ENCODE peak calls at places on chromosome 13, in seven cellular contexts. One of them, this sample, is unnamed.

GRCh38 chr13:97127842-97128241 is 94.3 kb upstream of the MBNL2 start:
- DNase-seq in NCI-H2029 treated with DMSO at 0.1 percent for 48 hours: no peak
- DNase-seq in CD8-positive, alpha-beta memory T cell: no peak
- DNase-seq in caudate nucleus: no peak
- DNase-seq in stimulated activated CD4-positive, alpha-beta T cell treated with anti-CD3 and anti-CD28 coated beads, TNF-alpha, amount 100 ng/mL, for 48 hours: no peak
- DNase-seq in GM23248: no peak
- DNase-seq in MV-4-11: no peak
- DNase-seq in this sample: no peak

GRCh38 chr13:111541752-111542529 is 221.5 kb downstream of the TEX29 start:
- DNase-seq in NCI-H2029 treated with DMSO at 0.1 percent for 48 hours: no peak
- DNase-seq in CD8-positive, alpha-beta memory T cell: no peak
- DNase-seq in caudate nucleus: no peak
- DNase-seq in stimulated activated CD4-positive, alpha-beta T cell treated with anti-CD3 and anti-CD28 coated beads, TNF-alpha, amount 100 ng/mL, for 48 hours: no peak
- DNase-seq in GM23248: no peak
- DNase-seq in MV-4-11: no peak
- DNase-seq in this sample: no peak

GRCh38 chr13:106416645-106417044 is 118.8 kb downstream of the EFNB2 start:
- DNase-seq in NCI-H2029 treated with DMSO at 0.1 percent for 48 hours: no peak
- DNase-seq in CD8-positive, alpha-beta memory T cell: no peak
- DNase-seq in caudate nucleus: no peak
- DNase-seq in stimulated activated CD4-positive, alpha-beta T cell treated with anti-CD3 and anti-CD28 coated beads, TNF-alpha, amount 100 ng/mL, for 48 hours: no peak
- DNase-seq in GM23248: no peak
- DNase-seq in MV-4-11: no peak
- DNase-seq in this sample: no peak

GRCh38 chr13:101523732-101524131 is 71.3 kb downstream of the ITGBL1 start:
- DNase-seq in NCI-H2029 treated with DMSO at 0.1 percent for 48 hours: no peak
- DNase-seq in CD8-positive, alpha-beta memory T cell: no peak
- DNase-seq in caudate nucleus: no peak
- DNase-seq in stimulated activated CD4-positive, alpha-beta T cell treated with anti-CD3 and anti-CD28 coated beads, TNF-alpha, amount 100 ng/mL, for 48 hours: no peak
- DNase-seq in GM23248: peak
- DNase-seq in MV-4-11: no peak
- DNase-seq in this sample: no peak

GRCh38 chr13:60852886-60853285 is 455.9 kb downstream of the TDRD3 start:
- DNase-seq in NCI-H2029 treated with DMSO at 0.1 percent for 48 hours: no peak
- DNase-seq in CD8-positive, alpha-beta memory T cell: no peak
- DNase-seq in caudate nucleus: no peak
- DNase-seq in stimulated activated CD4-positive, alpha-beta T cell treated with anti-CD3 and anti-CD28 coated beads, TNF-alpha, amount 100 ng/mL, for 48 hours: no peak
- DNase-seq in GM23248: no peak
- DNase-seq in MV-4-11: no peak
- DNase-seq in this sample: no peak

GRCh38 chr13:92804346-92804745 is 422.3 kb upstream of the GPC6 start:
- DNase-seq in NCI-H2029 treated with DMSO at 0.1 percent for 48 hours: no peak
- DNase-seq in CD8-positive, alpha-beta memory T cell: no peak
- DNase-seq in caudate nucleus: no peak
- DNase-seq in stimulated activated CD4-positive, alpha-beta T cell treated with anti-CD3 and anti-CD28 coated beads, TNF-alpha, amount 100 ng/mL, for 48 hours: no peak
- DNase-seq in GM23248: peak
- DNase-seq in MV-4-11: no peak
- DNase-seq in this sample: no peak

GRCh38 chr13:101289764-101290163 is 126.5 kb downstream of the NALCN start:
- DNase-seq in NCI-H2029 treated with DMSO at 0.1 percent for 48 hours: no peak
- DNase-seq in CD8-positive, alpha-beta memory T cell: no peak
- DNase-seq in caudate nucleus: no peak
- DNase-seq in stimulated activated CD4-positive, alpha-beta T cell treated with anti-CD3 and anti-CD28 coated beads, TNF-alpha, amount 100 ng/mL, for 48 hours: no peak
- DNase-seq in GM23248: peak
- DNase-seq in MV-4-11: no peak
- DNase-seq in this sample: peak

GRCh38 chr13:114142137-114142550 is 9.7 kb upstream of the RASA3 start:
- DNase-seq in NCI-H2029 treated with DMSO at 0.1 percent for 48 hours: no peak
- DNase-seq in CD8-positive, alpha-beta memory T cell: no peak
- DNase-seq in caudate nucleus: no peak
- DNase-seq in stimulated activated CD4-positive, alpha-beta T cell treated with anti-CD3 and anti-CD28 coated beads, TNF-alpha, amount 100 ng/mL, for 48 hours: no peak
- DNase-seq in GM23248: no peak
- DNase-seq in MV-4-11: no peak
- DNase-seq in this sample: no peak

GRCh38 chr13:101751488-101751887 is 299.0 kb downstream of the ITGBL1 start:
- DNase-seq in NCI-H2029 treated with DMSO at 0.1 percent for 48 hours: peak
- DNase-seq in CD8-positive, alpha-beta memory T cell: no peak
- DNase-seq in caudate nucleus: no peak
- DNase-seq in stimulated activated CD4-positive, alpha-beta T cell treated with anti-CD3 and anti-CD28 coated beads, TNF-alpha, amount 100 ng/mL, for 48 hours: no peak
- DNase-seq in GM23248: peak
- DNase-seq in MV-4-11: peak
- DNase-seq in this sample: no peak

GRCh38 chr13:109755551-109755950 is 30.8 kb downstream of the IRS2 start:
- DNase-seq in NCI-H2029 treated with DMSO at 0.1 percent for 48 hours: no peak
- DNase-seq in CD8-positive, alpha-beta memory T cell: no peak
- DNase-seq in caudate nucleus: no peak
- DNase-seq in stimulated activated CD4-positive, alpha-beta T cell treated with anti-CD3 and anti-CD28 coated beads, TNF-alpha, amount 100 ng/mL, for 48 hours: no peak
- DNase-seq in GM23248: no peak
- DNase-seq in MV-4-11: no peak
- DNase-seq in this sample: no peak

GRCh38 chr13:23086951-23087350 is 93.8 kb upstream of the SGCG start:
- DNase-seq in NCI-H2029 treated with DMSO at 0.1 percent for 48 hours: no peak
- DNase-seq in CD8-positive, alpha-beta memory T cell: no peak
- DNase-seq in caudate nucleus: no peak
- DNase-seq in stimulated activated CD4-positive, alpha-beta T cell treated with anti-CD3 and anti-CD28 coated beads, TNF-alpha, amount 100 ng/mL, for 48 hours: no peak
- DNase-seq in GM23248: no peak
- DNase-seq in MV-4-11: no peak
- DNase-seq in this sample: no peak

GRCh38 chr13:29713841-29714240 is 118.4 kb upstream of the SLC7A1 start:
- DNase-seq in NCI-H2029 treated with DMSO at 0.1 percent for 48 hours: no peak
- DNase-seq in CD8-positive, alpha-beta memory T cell: no peak
- DNase-seq in caudate nucleus: no peak
- DNase-seq in stimulated activated CD4-positive, alpha-beta T cell treated with anti-CD3 and anti-CD28 coated beads, TNF-alpha, amount 100 ng/mL, for 48 hours: no peak
- DNase-seq in GM23248: peak
- DNase-seq in MV-4-11: peak
- DNase-seq in this sample: no peak

GRCh38 chr13:25135896-25136295 is 36.2 kb downstream of the AMER2 start:
- DNase-seq in NCI-H2029 treated with DMSO at 0.1 percent for 48 hours: no peak
- DNase-seq in CD8-positive, alpha-beta memory T cell: no peak
- DNase-seq in caudate nucleus: no peak
- DNase-seq in stimulated activated CD4-positive, alpha-beta T cell treated with anti-CD3 and anti-CD28 coated beads, TNF-alpha, amount 100 ng/mL, for 48 hours: no peak
- DNase-seq in GM23248: no peak
- DNase-seq in MV-4-11: no peak
- DNase-seq in this sample: no peak

GRCh38 chr13:76029088-76029487 is 393.0 kb downstream of the LMO7 start:
- DNase-seq in NCI-H2029 treated with DMSO at 0.1 percent for 48 hours: no peak
- DNase-seq in CD8-positive, alpha-beta memory T cell: no peak
- DNase-seq in caudate nucleus: no peak
- DNase-seq in stimulated activated CD4-positive, alpha-beta T cell treated with anti-CD3 and anti-CD28 coated beads, TNF-alpha, amount 100 ng/mL, for 48 hours: no peak
- DNase-seq in GM23248: no peak
- DNase-seq in MV-4-11: peak
- DNase-seq in this sample: no peak

GRCh38 chr13:32267836-32268439 is 47.2 kb downstream of the ZAR1L start:
- DNase-seq in NCI-H2029 treated with DMSO at 0.1 percent for 48 hours: no peak
- DNase-seq in CD8-positive, alpha-beta memory T cell: peak
- DNase-seq in caudate nucleus: no peak
- DNase-seq in stimulated activated CD4-positive, alpha-beta T cell treated with anti-CD3 and anti-CD28 coated beads, TNF-alpha, amount 100 ng/mL, for 48 hours: peak
- DNase-seq in GM23248: no peak
- DNase-seq in MV-4-11: no peak
- DNase-seq in this sample: no peak

GRCh38 chr13:106619688-106620555 is 52.0 kb upstream of the ARGLU1 start:
- DNase-seq in NCI-H2029 treated with DMSO at 0.1 percent for 48 hours: peak
- DNase-seq in CD8-positive, alpha-beta memory T cell: peak
- DNase-seq in caudate nucleus: no peak
- DNase-seq in stimulated activated CD4-positive, alpha-beta T cell treated with anti-CD3 and anti-CD28 coated beads, TNF-alpha, amount 100 ng/mL, for 48 hours: peak
- DNase-seq in GM23248: peak
- DNase-seq in MV-4-11: peak
- DNase-seq in this sample: peak

GRCh38 chr13:76886005-76886291 is 257 bp downstream of the KCTD12 start:
- DNase-seq in NCI-H2029 treated with DMSO at 0.1 percent for 48 hours: no peak
- DNase-seq in CD8-positive, alpha-beta memory T cell: no peak
- DNase-seq in caudate nucleus: no peak
- DNase-seq in stimulated activated CD4-positive, alpha-beta T cell treated with anti-CD3 and anti-CD28 coated beads, TNF-alpha, amount 100 ng/mL, for 48 hours: no peak
- DNase-seq in GM23248: no peak
- DNase-seq in MV-4-11: no peak
- DNase-seq in this sample: no peak

GRCh38 chr13:46721054-46721453 is 75.9 kb downstream of the ESD start:
- DNase-seq in NCI-H2029 treated with DMSO at 0.1 percent for 48 hours: no peak
- DNase-seq in CD8-positive, alpha-beta memory T cell: peak
- DNase-seq in caudate nucleus: no peak
- DNase-seq in stimulated activated CD4-positive, alpha-beta T cell treated with anti-CD3 and anti-CD28 coated beads, TNF-alpha, amount 100 ng/mL, for 48 hours: peak
- DNase-seq in GM23248: peak
- DNase-seq in MV-4-11: no peak
- DNase-seq in this sample: peak

GRCh38 chr13:99657848-99658265 is 156.6 kb downstream of the TM9SF2 start:
- DNase-seq in NCI-H2029 treated with DMSO at 0.1 percent for 48 hours: no peak
- DNase-seq in CD8-positive, alpha-beta memory T cell: no peak
- DNase-seq in caudate nucleus: no peak
- DNase-seq in stimulated activated CD4-positive, alpha-beta T cell treated with anti-CD3 and anti-CD28 coated beads, TNF-alpha, amount 100 ng/mL, for 48 hours: no peak
- DNase-seq in GM23248: peak
- DNase-seq in MV-4-11: no peak
- DNase-seq in this sample: peak

GRCh38 chr13:109196896-109197295 is 567.5 kb downstream of the MYO16 start:
- DNase-seq in NCI-H2029 treated with DMSO at 0.1 percent for 48 hours: no peak
- DNase-seq in CD8-positive, alpha-beta memory T cell: no peak
- DNase-seq in caudate nucleus: no peak
- DNase-seq in stimulated activated CD4-positive, alpha-beta T cell treated with anti-CD3 and anti-CD28 coated beads, TNF-alpha, amount 100 ng/mL, for 48 hours: no peak
- DNase-seq in GM23248: peak
- DNase-seq in MV-4-11: no peak
- DNase-seq in this sample: peak

GRCh38 chr13:24176351-24177101 is 16.0 kb downstream of the SPATA13 start:
- DNase-seq in NCI-H2029 treated with DMSO at 0.1 percent for 48 hours: no peak
- DNase-seq in CD8-positive, alpha-beta memory T cell: no peak
- DNase-seq in caudate nucleus: no peak
- DNase-seq in stimulated activated CD4-positive, alpha-beta T cell treated with anti-CD3 and anti-CD28 coated beads, TNF-alpha, amount 100 ng/mL, for 48 hours: no peak
- DNase-seq in GM23248: no peak
- DNase-seq in MV-4-11: no peak
- DNase-seq in this sample: no peak

GRCh38 chr13:98293570-98294142 is 116.6 kb upstream of the RNF113B start:
- DNase-seq in NCI-H2029 treated with DMSO at 0.1 percent for 48 hours: no peak
- DNase-seq in CD8-positive, alpha-beta memory T cell: no peak
- DNase-seq in caudate nucleus: no peak
- DNase-seq in stimulated activated CD4-positive, alpha-beta T cell treated with anti-CD3 and anti-CD28 coated beads, TNF-alpha, amount 100 ng/mL, for 48 hours: no peak
- DNase-seq in GM23248: peak
- DNase-seq in MV-4-11: no peak
- DNase-seq in this sample: no peak

GRCh38 chr13:23642110-23642509 is 71.9 kb downstream of the TNFRSF19 start:
- DNase-seq in NCI-H2029 treated with DMSO at 0.1 percent for 48 hours: no peak
- DNase-seq in CD8-positive, alpha-beta memory T cell: no peak
- DNase-seq in caudate nucleus: no peak
- DNase-seq in stimulated activated CD4-positive, alpha-beta T cell treated with anti-CD3 and anti-CD28 coated beads, TNF-alpha, amount 100 ng/mL, for 48 hours: no peak
- DNase-seq in GM23248: peak
- DNase-seq in MV-4-11: no peak
- DNase-seq in this sample: no peak

GRCh38 chr13:113632706-113633484 is 25.1 kb downstream of the ATP4B start:
- DNase-seq in NCI-H2029 treated with DMSO at 0.1 percent for 48 hours: no peak
- DNase-seq in CD8-positive, alpha-beta memory T cell: no peak
- DNase-seq in caudate nucleus: no peak
- DNase-seq in stimulated activated CD4-positive, alpha-beta T cell treated with anti-CD3 and anti-CD28 coated beads, TNF-alpha, amount 100 ng/mL, for 48 hours: no peak
- DNase-seq in GM23248: no peak
- DNase-seq in MV-4-11: no peak
- DNase-seq in this sample: no peak

GRCh38 chr13:80529734-80530133 is 188.8 kb upstream of the SPRY2 start:
- DNase-seq in NCI-H2029 treated with DMSO at 0.1 percent for 48 hours: no peak
- DNase-seq in CD8-positive, alpha-beta memory T cell: no peak
- DNase-seq in caudate nucleus: no peak
- DNase-seq in stimulated activated CD4-positive, alpha-beta T cell treated with anti-CD3 and anti-CD28 coated beads, TNF-alpha, amount 100 ng/mL, for 48 hours: no peak
- DNase-seq in GM23248: no peak
- DNase-seq in MV-4-11: no peak
- DNase-seq in this sample: no peak

GRCh38 chr13:111241006-111241755 is 79.3 kb upstream of the TEX29 start:
- DNase-seq in NCI-H2029 treated with DMSO at 0.1 percent for 48 hours: no peak
- DNase-seq in CD8-positive, alpha-beta memory T cell: no peak
- DNase-seq in caudate nucleus: peak
- DNase-seq in stimulated activated CD4-positive, alpha-beta T cell treated with anti-CD3 and anti-CD28 coated beads, TNF-alpha, amount 100 ng/mL, for 48 hours: no peak
- DNase-seq in GM23248: no peak
- DNase-seq in MV-4-11: no peak
- DNase-seq in this sample: no peak

GRCh38 chr13:52356327-52356726 is 49.6 kb downstream of the THSD1 start:
- DNase-seq in NCI-H2029 treated with DMSO at 0.1 percent for 48 hours: no peak
- DNase-seq in CD8-positive, alpha-beta memory T cell: no peak
- DNase-seq in caudate nucleus: no peak
- DNase-seq in stimulated activated CD4-positive, alpha-beta T cell treated with anti-CD3 and anti-CD28 coated beads, TNF-alpha, amount 100 ng/mL, for 48 hours: no peak
- DNase-seq in GM23248: peak
- DNase-seq in MV-4-11: no peak
- DNase-seq in this sample: no peak

This sample was measured in neural crest cell.